ENCODE peak calls at places on chromosomes 1 and 21, in six cellular contexts. Q is A549, Y is WTC11, F is H1, N is K562, P is HepG2. S is an unnamed sample.

GRCh38 chr1:189646066-189646465 is 831.6 kb downstream of the BRINP3 start:
- DNase-seq in N (no peak), F (no peak), Y (no peak), Q (no peak), P (no peak), S (no peak)

GRCh38 chr1:82449671-82450070 is 648.9 kb downstream of the ADGRL2 start:
- DNase-seq in F (no peak), Y (no peak), P (no peak), Q (no peak), N (no peak), S (no peak)

GRCh38 chr1:9466780-9467755 is 72.2 kb upstream of the SLC25A33 start:
- DNase-seq in F (no peak), N (no peak), Y (no peak), Q (peak), P (no peak), S (no peak)

GRCh38 chr1:106290805-106291537 is 765.5 kb upstream of the PRMT6 start:
- DNase-seq in P (no peak), F (no peak), N (no peak), Q (no peak), Y (no peak), S (no peak)

GRCh38 chr1:111656093-111657017 is 36.8 kb downstream of the RAP1A start:
- DNase-seq in P (peak), Y (no peak), F (no peak), N (peak), Q (peak), S (peak)

GRCh38 chr1:181011301-181012202 is 11.1 kb downstream of the STX6 start:
- DNase-seq in N (no peak), P (no peak), Q (no peak), Y (no peak), F (no peak), S (peak)

GRCh38 chr1:17377325-17377953 is 5.4 kb downstream of the PADI6 start:
- DNase-seq in Q (no peak), P (no peak), F (no peak), N (no peak), Y (peak), S (no peak)

GRCh38 chr1:23530750-23531651 is at the start of gene E2F2:
- DNase-seq in N (peak), Q (peak), F (peak), P (peak), Y (peak), S (peak)

GRCh38 chr1:41917835-41918449 is 780 bp downstream of the HIVEP3 start:
- DNase-seq in N (no peak), F (peak), Q (peak), P (no peak), Y (peak), S (peak)

GRCh38 chr1:174815474-174815908 is 184.3 kb upstream of the CACYBP start:
- DNase-seq in P (no peak), Q (no peak), F (no peak), Y (no peak), N (no peak), S (no peak)

GRCh38 chr1:230105754-230106625 is 39.0 kb downstream of the GALNT2 start:
- DNase-seq in F (no peak), Y (no peak), N (no peak), Q (peak), P (peak), S (peak)

GRCh38 chr1:85864727-85865126 is 156.5 kb upstream of the ZNHIT6 start:
- DNase-seq in N (no peak), Y (no peak), P (no peak), F (no peak), Q (no peak), S (no peak)

GRCh38 chr21:34661848-34662247 is 6.9 kb upstream of the CLIC6 start:
- DNase-seq in P (no peak), Q (no peak), N (no peak), Y (no peak), F (no peak), S (no peak)

GRCh38 chr1:151936203-151936602 is 26.9 kb upstream of the THEM4 start:
- DNase-seq in Q (no peak), F (no peak), N (no peak), P (no peak), Y (no peak), S (no peak)

GRCh38 chr1:151936653-151937052 is 27.3 kb upstream of the THEM4 start:
- DNase-seq in F (no peak), Q (peak), Y (no peak), N (no peak), P (peak), S (peak)

GRCh38 chr1:151939141-151939540 is 29.8 kb upstream of the THEM4 start:
- DNase-seq in Q (no peak), F (no peak), Y (no peak), N (no peak), P (no peak), S (no peak)

GRCh38 chr1:151935154-151935553 is 25.8 kb upstream of the THEM4 start:
- DNase-seq in Y (no peak), N (no peak), F (no peak), Q (no peak), P (no peak), S (peak)

GRCh38 chr1:151934048-151934493 is 24.8 kb upstream of the THEM4 start:
- DNase-seq in P (peak), Y (peak), F (no peak), N (peak), Q (peak), S (peak)
- TF ChIP-seq JUN in P (no peak), Y (no peak), F (no peak), N (no peak), Q (no peak), S (no peak)

GRCh38 chr21:24658016-24658415 is 949.3 kb downstream of the MRPL39 start:
- DNase-seq in Q (no peak), P (no peak), N (no peak), Y (no peak), F (no peak), S (no peak)

DNA sequence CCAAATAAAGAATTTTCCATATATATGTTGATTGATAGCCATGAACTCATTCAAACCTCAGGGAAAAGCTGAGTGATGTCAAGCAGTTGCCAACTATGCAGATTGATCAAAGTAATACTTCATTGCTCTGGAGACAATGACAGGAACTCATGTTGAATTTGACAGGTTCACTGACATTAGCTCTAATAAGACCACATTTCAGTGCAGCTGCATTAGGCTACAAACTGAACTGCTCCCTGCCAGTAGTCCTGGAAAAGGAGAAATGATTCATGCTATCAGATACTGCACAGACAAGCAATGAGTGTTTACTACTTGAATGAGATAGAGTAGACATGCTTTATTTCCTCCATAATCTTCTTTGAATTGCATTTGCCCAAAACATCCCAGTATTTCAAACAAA is 948.4 kb downstream of the MRPL39 start:
- DNase-seq in Y (no peak), Q (no peak), P (no peak), N (no peak), F (no peak), S (no peak)
- TF ChIP-seq JUN in Y (no peak), Q (no peak), P (no peak), N (no peak), F (no peak), S (no peak)

GRCh38 chr21:29604096-29604495 is 305.4 kb downstream of the BACH1 start:
- DNase-seq in Q (no peak), N (no peak), P (no peak), Y (no peak), F (no peak), S (no peak)
- TF ChIP-seq JUN in Q (no peak), N (no peak), P (no peak), Y (no peak), F (no peak), S (no peak)

GRCh38 chr1:39128126-39128525 is 76.4 kb upstream of the MACF1 start:
- DNase-seq in Y (no peak), P (no peak), N (no peak), F (no peak), Q (no peak), S (no peak)

GRCh38 chr1:39129514-39129913 is 75.0 kb upstream of the MACF1 start:
- DNase-seq in Y (no peak), N (no peak), F (no peak), Q (peak), P (no peak), S (peak)

GRCh38 chr1:39128959-39129358 is 75.5 kb upstream of the MACF1 start:
- DNase-seq in P (no peak), Y (no peak), F (no peak), N (no peak), Q (no peak), S (no peak)

GRCh38 chr1:39130297-39130696 is 74.2 kb upstream of the MACF1 start:
- DNase-seq in N (no peak), P (no peak), F (no peak), Y (no peak), Q (peak), S (no peak)

GRCh38 chr1:39127513-39127912 is 77.0 kb upstream of the MACF1 start:
- DNase-seq in P (peak), Y (no peak), F (no peak), Q (peak), N (no peak), S (peak)
- TF ChIP-seq JUN in P (no peak), Y (no peak), F (no peak), Q (no peak), N (no peak), S (peak)

GRCh38 chr1:214402583-214403216 is 121.7 kb downstream of the SMYD2 start:
- DNase-seq in N (no peak), P (no peak), Y (no peak), F (no peak), Q (peak), S (peak)
- TF ChIP-seq JUN in N (no peak), P (no peak), Y (no peak), F (no peak), Q (no peak), S (no peak)

GRCh38 chr1:46761740-46762139 is 37.1 kb upstream of the CYP4B1 start:
- DNase-seq in N (no peak), F (no peak), Y (no peak), Q (no peak), P (no peak), S (no peak)

GRCh38 chr1:46757956-46758304 is 39.0 kb upstream of the EFCAB14 start:
- DNase-seq in N (no peak), Q (no peak), P (no peak), Y (no peak), F (no peak), S (no peak)

GRCh38 chr1:46757256-46757955 is 38.5 kb upstream of the EFCAB14 start:
- DNase-seq in P (no peak), N (no peak), Q (no peak), Y (no peak), F (peak), S (no peak)

GRCh38 chr1:46764406-46764805 is 34.4 kb upstream of the CYP4B1 start:
- DNase-seq in Q (no peak), P (no peak), Y (no peak), F (no peak), N (no peak), S (no peak)

DNA sequence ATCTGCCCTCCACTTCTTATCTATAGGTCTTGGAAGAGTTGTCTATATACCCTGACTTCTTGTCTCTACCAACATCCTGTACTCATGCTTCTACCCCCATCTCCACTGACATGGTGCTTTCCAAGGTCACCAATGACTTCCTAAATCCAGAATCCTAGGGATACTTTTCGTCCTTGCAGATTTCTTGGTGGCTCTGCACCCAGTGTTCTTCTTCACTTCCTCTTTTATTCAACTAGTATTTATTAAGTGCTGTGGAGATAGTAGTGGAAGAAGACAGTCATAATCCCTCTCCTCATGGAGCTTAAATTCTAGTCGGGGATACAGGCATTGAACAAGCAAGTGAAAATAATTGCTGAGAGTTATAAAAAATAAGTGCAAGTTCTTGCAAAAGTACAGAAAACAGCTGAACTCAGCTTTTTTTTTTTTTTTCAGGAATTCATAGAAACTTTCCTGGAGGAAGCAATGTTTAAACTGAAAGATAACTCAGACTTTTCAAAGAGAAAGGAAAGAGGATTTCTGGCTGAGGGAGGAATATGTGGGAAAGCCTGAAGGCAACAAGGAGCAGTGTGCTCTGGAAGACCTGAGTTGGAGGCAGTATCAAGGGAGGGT is 38.2 kb upstream of the CYP4B1 start:
- DNase-seq in F (no peak), P (no peak), N (no peak), Y (no peak), Q (no peak), S (no peak)
- TF ChIP-seq JUN in F (no peak), P (no peak), N (no peak), Y (no peak), Q (no peak), S (no peak)

DNA sequence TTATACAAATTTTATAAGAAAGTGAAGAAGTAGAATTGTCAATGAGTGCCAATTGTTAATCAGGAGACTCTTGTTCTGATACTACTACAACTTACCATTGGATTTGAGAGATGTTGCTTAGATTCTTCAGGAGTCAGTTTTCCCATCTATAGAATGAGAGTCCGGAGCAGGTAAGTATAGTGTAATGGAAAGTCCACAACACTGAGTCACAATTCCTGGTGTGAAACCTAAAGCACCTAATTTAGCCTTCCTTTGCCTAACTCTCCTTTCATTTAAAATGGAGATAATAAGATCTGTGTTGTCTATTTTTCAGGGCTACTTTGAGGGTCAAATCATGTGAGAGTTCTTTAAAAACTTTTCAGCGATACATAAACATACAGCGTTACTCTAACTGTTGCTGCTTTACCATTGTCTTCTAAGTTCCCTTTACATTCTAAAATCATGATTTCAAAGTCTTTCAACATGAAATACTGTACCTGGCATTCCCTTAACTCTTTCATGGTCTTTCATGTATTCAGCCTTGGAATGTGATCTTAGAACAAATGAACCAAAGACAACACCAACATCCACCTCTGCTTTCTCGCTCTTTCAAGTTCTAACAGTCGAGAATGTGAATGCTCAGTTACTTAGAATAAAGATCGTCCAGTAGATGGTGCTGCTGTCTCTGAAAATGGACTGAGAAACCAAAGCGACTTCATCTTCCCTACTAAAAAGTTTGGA is 90.9 kb downstream of the SLC30A10 start:
- DNase-seq in N (peak), F (no peak), Q (peak), P (peak), Y (no peak), S (peak)
- TF ChIP-seq JUN in N (no peak), F (no peak), Q (no peak), P (no peak), Y (no peak), S (no peak)

GRCh38 chr1:236092899-236093298 is 28.0 kb upstream of the NID1 start:
- DNase-seq in P (no peak), N (no peak), Y (no peak), Q (no peak), F (no peak), S (no peak)
- TF ChIP-seq JUN in P (no peak), N (no peak), Y (no peak), Q (no peak), F (no peak), S (no peak)